ENCODE peak calls at places on chromosome 13, in five cellular contexts. K is hepatocyte; C is aorta; V is GM12865; S is CD8-positive, alpha-beta memory T cell. I is an unnamed sample.

GRCh38 chr13:111639994-111640393 is 319.6 kb downstream of the TEX29 start:
- DNase-seq in K (no peak), V (no peak), C (no peak), S (no peak), I (no peak)

GRCh38 chr13:89584058-89584457 is 1763.4 kb upstream of the MIR17HG start:
- DNase-seq in S (no peak), K (no peak), C (no peak), V (no peak), I (no peak)

GRCh38 chr13:97640236-97640635 is 206.3 kb downstream of the RAP2A start:
- DNase-seq in S (no peak), V (no peak), C (no peak), K (no peak), I (no peak)

GRCh38 chr13:97266328-97266727 is 44.2 kb downstream of the MBNL2 start:
- DNase-seq in K (no peak), V (no peak), C (no peak), S (no peak), I (no peak)

GRCh38 chr13:50222569-50223332 is 207.5 kb downstream of the KCNRG start:
- DNase-seq in C (peak; percentile 84), S (no peak), K (peak; percentile 44), V (peak; percentile 76), I (no peak)

GRCh38 chr13:94595006-94595942 is 678 bp downstream of the TGDS start:
- DNase-seq in V (peak; percentile 55), C (peak; percentile 70), S (no peak), K (peak; percentile 34), I (no peak)

GRCh38 chr13:79481685-79482052 is 714 bp downstream of the NDFIP2 start:
- DNase-seq in S (peak; percentile 27), K (peak; percentile 25), V (peak; percentile 30), C (no peak), I (no peak)

GRCh38 chr13:50509771-50510441 is 333.6 kb downstream of the DLEU7 start:
- DNase-seq in S (no peak), K (no peak), C (no peak), V (no peak), I (no peak)

GRCh38 chr13:113410472-113411201 is 42.7 kb downstream of the ADPRHL1 start:
- DNase-seq in C (peak; percentile 91), S (no peak), V (no peak), K (no peak), I (no peak)

GRCh38 chr13:80477641-80478443 is 136.9 kb upstream of the SPRY2 start:
- DNase-seq in S (no peak), V (no peak), C (no peak), K (peak; percentile 13), I (no peak)

GRCh38 chr13:67224148-67224846 is 5.8 kb downstream of the PCDH9 start:
- DNase-seq in S (peak; percentile 4), K (peak; percentile 91), V (peak; percentile 46), C (peak; percentile 90), I (no peak)

GRCh38 chr13:114106991-114107685 is 25.3 kb downstream of the RASA3 start:
- DNase-seq in V (no peak), K (no peak), S (no peak), C (peak; percentile 66), I (no peak)

GRCh38 chr13:70856706-70857105 is 748.5 kb upstream of the KLHL1 start:
- DNase-seq in C (no peak), S (no peak), V (no peak), K (peak; percentile 66), I (no peak)

GRCh38 chr13:102940770-102941169 is 94.9 kb downstream of the ERCC5 start:
- DNase-seq in C (no peak), S (no peak), K (no peak), V (no peak), I (no peak)

GRCh38 chr13:42873081-42873480 is 91.7 kb downstream of the FAM216B start:
- DNase-seq in C (no peak), S (no peak), K (no peak), V (no peak), I (no peak)

GRCh38 chr13:30708541-30708940 is 26.8 kb upstream of the ALOX5AP start:
- DNase-seq in C (no peak), K (no peak), S (no peak), V (no peak), I (no peak)

GRCh38 chr13:33743438-33744368 is 74.2 kb upstream of the RFC3 start:
- DNase-seq in C (no peak), V (peak; percentile 89), K (no peak), S (no peak), I (peak; percentile 77)

GRCh38 chr13:112106467-112107141 is 39.7 kb downstream of the SOX1 start:
- DNase-seq in V (no peak), C (peak; percentile 69), S (no peak), K (no peak), I (no peak)

GRCh38 chr13:79227418-79227817 is 178.6 kb downstream of the RBM26 start:
- DNase-seq in K (no peak), S (no peak), C (no peak), V (peak; percentile 62), I (peak; percentile 24)

GRCh38 chr13:76016799-76017198 is 380.7 kb downstream of the LMO7 start:
- DNase-seq in S (no peak), K (peak; percentile 22), C (no peak), V (peak; percentile 52), I (peak; percentile 5)

GRCh38 chr13:111474136-111475002 is 153.9 kb downstream of the TEX29 start:
- DNase-seq in C (no peak), V (peak; percentile 38), S (no peak), K (peak; percentile 66), I (no peak)

GRCh38 chr13:99362362-99362761 is 55.2 kb upstream of the GPR183 start:
- DNase-seq in S (no peak), V (no peak), K (no peak), C (no peak), I (no peak)

GRCh38 chr13:99361197-99361596 is 54.0 kb upstream of the GPR183 start:
- DNase-seq in C (no peak), V (no peak), S (no peak), K (no peak), I (no peak)

GRCh38 chr13:99363391-99363790 is 56.2 kb upstream of the GPR183 start:
- DNase-seq in C (no peak), K (no peak), V (no peak), S (no peak), I (no peak)

GRCh38 chr13:99359493-99359892 is 52.3 kb upstream of the GPR183 start:
- DNase-seq in K (no peak), V (no peak), S (no peak), C (no peak), I (no peak)

DNA sequence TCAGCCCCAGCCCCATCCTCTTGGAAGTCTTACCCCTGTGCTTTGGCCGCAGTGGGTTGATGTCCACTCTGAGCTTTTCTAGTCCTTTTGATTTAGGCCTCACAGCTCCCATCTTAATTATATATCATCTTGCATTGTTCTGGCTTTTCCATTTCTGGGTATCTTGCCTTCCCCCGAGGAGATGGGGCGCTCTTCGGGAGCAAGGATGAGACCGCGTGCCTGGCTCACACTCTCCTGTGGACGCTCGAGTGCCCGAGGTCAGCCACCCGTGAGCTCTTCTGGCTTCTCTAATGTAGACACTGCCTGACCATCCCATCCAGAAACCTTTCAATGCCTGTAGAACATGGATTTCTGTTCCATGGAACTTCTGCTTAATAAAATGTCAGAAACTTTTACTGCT is 53.5 kb upstream of the GPR183 start:
- DNase-seq in K (no peak), C (no peak), V (no peak), S (no peak), I (no peak)
- H3K4me3 ChIP-seq in K (no peak overlapping the region), C (no peak overlapping the region), V (no peak overlapping the region), S (peak overlapping the region; percentile 26), I (no peak overlapping the region)

DNA sequence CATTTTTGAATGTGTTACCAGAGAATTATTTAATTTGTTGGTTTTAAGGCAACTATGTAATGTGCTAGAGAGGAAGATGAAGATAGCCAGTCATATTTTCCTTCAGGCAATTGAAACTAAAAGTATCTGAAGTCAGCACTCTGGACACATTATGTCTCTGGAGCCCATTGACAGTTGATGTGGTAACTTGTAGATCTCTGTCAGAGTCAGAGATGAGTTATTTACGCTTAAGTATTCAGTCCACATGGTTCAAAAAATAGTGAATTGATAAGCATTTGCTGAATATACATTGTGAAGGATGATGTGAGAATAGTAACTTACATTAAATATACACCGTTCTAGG is 2.1 kb downstream of the ZMYM2 start:
- DNase-seq in K (no peak), S (no peak), C (no peak), V (peak; percentile 34), I (no peak)
- H3K4me3 ChIP-seq in K (peak overlapping the region; percentile 1), S (peak overlapping the region; percentile 94), C (no peak overlapping the region), V (peak overlapping the region; percentile 79), I (peak overlapping the region; percentile 23)

DNA sequence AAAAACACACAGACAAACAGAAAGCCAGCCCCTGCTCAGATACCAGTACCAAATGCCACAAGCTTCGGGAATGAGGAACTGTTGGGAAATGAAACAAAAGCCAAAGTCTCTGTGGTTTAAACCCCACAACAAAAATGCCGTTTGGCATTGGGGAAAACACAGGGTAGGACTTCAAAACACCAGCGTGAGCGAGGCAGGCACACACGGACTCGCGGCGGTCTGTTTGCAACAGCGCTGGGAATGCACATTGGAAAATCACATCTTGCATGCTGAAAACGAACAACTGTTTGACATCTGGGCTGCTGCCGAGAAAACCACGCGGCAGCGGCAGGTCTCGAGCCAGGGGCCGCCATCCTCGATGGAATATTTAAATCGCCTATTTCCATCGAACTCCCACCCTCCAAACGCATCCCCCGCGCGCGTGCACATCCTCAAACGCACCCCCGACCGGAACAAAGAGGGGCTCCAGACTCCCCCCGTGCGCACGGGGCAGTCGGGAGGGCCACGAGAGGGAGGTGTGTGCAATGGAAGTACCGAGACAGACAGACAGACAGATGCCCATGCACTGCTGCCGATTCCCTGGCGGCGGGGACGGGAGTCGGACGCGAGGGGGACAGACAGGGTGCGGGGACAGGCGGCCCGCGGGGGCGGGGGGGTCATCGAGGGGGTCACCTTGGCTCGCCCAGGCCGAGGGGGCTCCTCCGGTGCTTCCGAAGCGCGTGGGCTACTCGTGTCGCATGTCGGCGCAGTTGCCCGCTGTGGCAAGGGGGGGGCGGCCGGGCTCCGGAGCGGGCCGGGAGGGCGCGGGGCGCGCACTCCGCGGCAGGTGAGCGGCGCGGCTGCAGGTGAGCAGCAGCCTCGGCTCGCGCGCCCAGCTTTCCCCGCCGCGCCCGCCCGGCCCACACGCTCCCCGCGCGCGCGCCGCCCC is at the start of gene GPR12:
- DNase-seq in C (peak; percentile 70), S (no peak), K (no peak), V (no peak), I (no peak)
- H3K4me3 ChIP-seq in C (peak within 1 kb of the TSS; percentile 32), S (no peak within 1 kb of the TSS), K (peak within 1 kb of the TSS; percentile 36), V (no peak within 1 kb of the TSS), I (no peak within 1 kb of the TSS)

DNA sequence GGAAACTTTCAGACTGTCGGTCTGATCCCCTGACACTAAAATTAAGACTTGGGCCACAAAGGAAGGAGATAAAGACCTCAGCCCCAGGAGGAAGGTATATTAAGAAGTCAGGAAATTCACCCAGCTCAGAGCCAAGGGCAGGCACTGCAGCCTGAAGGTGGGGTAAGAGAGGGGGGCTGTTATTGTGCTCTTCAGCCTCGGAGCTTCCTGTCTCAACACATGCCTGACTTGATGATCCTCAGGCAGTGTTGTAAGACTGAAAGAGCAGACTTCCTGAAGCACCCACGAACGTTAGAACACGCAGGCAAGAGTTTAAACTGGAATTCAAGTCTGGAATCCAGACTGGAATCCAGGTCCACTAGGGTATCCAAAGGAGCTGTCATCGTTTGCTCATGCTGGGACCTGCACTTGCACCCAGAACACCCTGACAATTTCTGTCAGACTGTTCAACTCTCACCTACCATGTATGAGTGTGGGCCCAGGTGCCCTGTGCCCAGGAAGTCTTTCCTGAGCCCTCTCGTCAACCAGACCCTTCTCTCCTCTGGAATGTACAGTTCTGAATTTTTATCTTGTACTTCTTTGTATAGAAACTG is 10.7 kb upstream of the FLT1 start:
- DNase-seq in S (no peak), V (no peak), C (no peak), K (no peak), I (no peak)
- H3K4me3 ChIP-seq in S (no peak overlapping the region), V (no peak overlapping the region), C (no peak overlapping the region), K (no peak overlapping the region), I (no peak overlapping the region)

I was measured in GM12864.